ENCODE peak calls at places on chromosome X, in nine cellular contexts. W is tibial artery, T is A549, C is astrocyte, L is IMR-90, S is adrenal gland, P is transverse colon, K is dorsolateral prefrontal cortex, Q is Panc1. M is an unnamed sample.

GRCh38 chrX:121562616-121563015 is 515.2 kb downstream of the GLUD2 start:
- DNase-seq in W (no peak), T (no peak), C (no peak), L (no peak), S (no peak), P (no peak), K (no peak), Q (no peak), M (no peak)

GRCh38 chrX:139892512-139892911 is 40.3 kb downstream of the ATP11C start:
- DNase-seq in W (no peak), T (no peak), C (no peak), L (no peak), S (no peak), P (no peak), K (no peak), Q (no peak), M (no peak)

GRCh38 chrX:8504451-8504850 is 39.8 kb downstream of the VCX3B start:
- DNase-seq in W (no peak), T (peak), C (peak), L (peak), S (no peak), P (no peak), K (no peak), Q (no peak), M (no peak)

GRCh38 chrX:48025561-48025960 is 18.8 kb downstream of the SPACA5 start:
- DNase-seq in W (peak), T (peak), C (peak), L (peak), S (peak), P (peak), K (no peak), Q (no peak), M (peak)

GRCh38 chrX:129139837-129140679 is 383.2 kb downstream of the SMARCA1 start:
- DNase-seq in W (no peak), T (peak), C (peak), L (no peak), S (no peak), P (no peak), K (no peak), Q (no peak), M (no peak)

GRCh38 chrX:153907456-153907855 is 3.0 kb downstream of the AVPR2 start:
- DNase-seq in W (no peak), T (no peak), C (no peak), L (no peak), S (no peak), P (no peak), K (no peak), Q (no peak), M (no peak)

GRCh38 chrX:43899878-43900815 is 17.9 kb upstream of the MAOB start:
- DNase-seq in W (no peak), T (no peak), C (no peak), L (no peak), S (no peak), P (no peak), K (no peak), Q (no peak), M (no peak)

GRCh38 chrX:130393451-130394074 is 8.1 kb upstream of the GPR119 start:
- DNase-seq in W (peak), T (peak), C (peak), L (peak), S (peak), P (peak), K (peak), Q (peak), M (peak)

GRCh38 chrX:30626402-30626801 is 26.8 kb upstream of the GK start:
- DNase-seq in W (no peak), T (no peak), C (no peak), L (no peak), S (no peak), P (no peak), K (no peak), Q (no peak), M (no peak)
- H3K27ac ChIP-seq in W (no peak), T (no peak), C (no peak), L (no peak), S (no peak), P (no peak), K (no peak), Q (no peak), M (no peak)

GRCh38 chrX:25191403-25191802 is 175.6 kb upstream of the ARX start:
- DNase-seq in W (no peak), T (peak), C (no peak), L (no peak), S (no peak), P (no peak), K (no peak), Q (no peak), M (no peak)
- TF ChIP-seq CTCF in W (no peak), T (peak), C (no peak), L (no peak), S (no peak), P (no peak), K (no peak), Q (peak), M (no peak)

GRCh38 chrX:150506486-150506885 is 61.9 kb upstream of the MTM1 start:
- DNase-seq in W (no peak), T (no peak), C (no peak), L (no peak), S (no peak), P (no peak), K (no peak), Q (no peak), M (no peak)

GRCh38 chrX:150508018-150508417 is 60.4 kb upstream of the MTM1 start:
- DNase-seq in W (peak), T (no peak), C (no peak), L (no peak), S (peak), P (no peak), K (no peak), Q (no peak), M (no peak)

GRCh38 chrX:150507251-150507856 is 61.1 kb upstream of the MTM1 start:
- DNase-seq in W (peak), T (no peak), C (no peak), L (no peak), S (peak), P (peak), K (no peak), Q (no peak), M (peak)

GRCh38 chrX:150504399-150505186 is 63.8 kb upstream of the MTM1 start:
- DNase-seq in W (no peak), T (no peak), C (peak), L (peak), S (peak), P (no peak), K (peak), Q (no peak), M (no peak)

DNA sequence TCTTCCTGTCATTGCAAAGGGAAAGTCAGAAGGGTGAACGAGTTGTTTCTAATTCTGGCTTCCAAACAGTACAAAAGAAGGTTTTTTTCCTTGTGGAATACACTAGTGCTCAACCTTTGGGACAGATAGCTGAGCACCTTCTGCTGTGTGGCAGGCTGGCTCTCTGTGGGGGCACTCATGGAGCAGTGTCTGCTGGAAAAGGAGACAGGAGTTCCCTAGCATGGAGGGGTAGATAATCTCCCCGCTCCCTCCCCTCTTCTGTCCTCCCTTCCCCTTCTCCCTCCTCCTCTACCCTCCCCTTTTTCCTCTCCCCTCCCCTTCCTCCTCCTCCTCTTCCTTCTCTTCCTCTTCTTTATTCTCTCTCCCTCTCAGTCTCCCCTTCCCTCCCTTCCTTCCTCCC is 62.4 kb upstream of the MTM1 start:
- DNase-seq in W (no peak), T (no peak), C (no peak), L (no peak), S (no peak), P (no peak), K (no peak), Q (no peak), M (no peak)
- H3K27ac ChIP-seq in W (peak), T (no peak), C (no peak), L (no peak), S (no peak), P (no peak), K (no peak), Q (no peak), M (no peak)

DNA sequence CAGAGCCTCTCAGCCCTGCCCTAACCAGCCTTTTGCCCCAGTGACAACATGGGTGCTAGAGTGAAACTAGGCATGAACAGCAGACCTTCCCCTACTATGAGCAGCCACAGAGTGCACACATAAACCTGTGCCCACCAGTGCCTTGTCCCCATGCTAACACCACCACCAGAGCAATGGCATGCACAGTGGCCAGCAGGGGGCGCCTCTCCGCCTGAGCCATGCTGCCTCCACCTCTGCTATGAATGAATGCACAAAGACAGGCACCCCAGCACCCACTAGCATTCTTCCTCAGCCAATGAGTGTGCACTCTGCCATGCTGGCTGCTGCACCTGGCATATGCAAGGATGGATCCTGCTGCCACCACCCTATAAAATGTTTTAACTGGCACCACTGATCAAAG is 286.9 kb upstream of the FGF16 start:
- DNase-seq in W (no peak), T (peak), C (no peak), L (no peak), S (no peak), P (no peak), K (no peak), Q (no peak), M (no peak)
- TF ChIP-seq CTCF in W (peak), T (no peak), C (no peak), L (peak), S (no peak), P (no peak), K (no peak), Q (peak), M (no peak)

GRCh38 chrX:9829308-9830267 is 43.4 kb downstream of the SHROOM2 start:
- DNase-seq in W (no peak), T (peak), C (peak), L (peak), S (no peak), P (no peak), K (no peak), Q (no peak), M (no peak)
- H3K27ac ChIP-seq in W (no peak), T (no peak), C (no peak), L (no peak), S (no peak), P (no peak), K (no peak), Q (no peak), M (no peak)

GRCh38 chrX:112148397-112148796 is 65.8 kb upstream of the TRPC5 start:
- DNase-seq in W (no peak), T (no peak), C (no peak), L (no peak), S (no peak), P (no peak), K (no peak), Q (no peak), M (no peak)

GRCh38 chrX:112147206-112147605 is 64.6 kb upstream of the TRPC5 start:
- DNase-seq in W (no peak), T (peak), C (no peak), L (peak), S (peak), P (no peak), K (peak), Q (peak), M (no peak)
- TF ChIP-seq CTCF in W (no peak), T (peak), C (peak), L (peak), S (peak), P (no peak), K (peak), Q (peak), M (no peak)

DNA sequence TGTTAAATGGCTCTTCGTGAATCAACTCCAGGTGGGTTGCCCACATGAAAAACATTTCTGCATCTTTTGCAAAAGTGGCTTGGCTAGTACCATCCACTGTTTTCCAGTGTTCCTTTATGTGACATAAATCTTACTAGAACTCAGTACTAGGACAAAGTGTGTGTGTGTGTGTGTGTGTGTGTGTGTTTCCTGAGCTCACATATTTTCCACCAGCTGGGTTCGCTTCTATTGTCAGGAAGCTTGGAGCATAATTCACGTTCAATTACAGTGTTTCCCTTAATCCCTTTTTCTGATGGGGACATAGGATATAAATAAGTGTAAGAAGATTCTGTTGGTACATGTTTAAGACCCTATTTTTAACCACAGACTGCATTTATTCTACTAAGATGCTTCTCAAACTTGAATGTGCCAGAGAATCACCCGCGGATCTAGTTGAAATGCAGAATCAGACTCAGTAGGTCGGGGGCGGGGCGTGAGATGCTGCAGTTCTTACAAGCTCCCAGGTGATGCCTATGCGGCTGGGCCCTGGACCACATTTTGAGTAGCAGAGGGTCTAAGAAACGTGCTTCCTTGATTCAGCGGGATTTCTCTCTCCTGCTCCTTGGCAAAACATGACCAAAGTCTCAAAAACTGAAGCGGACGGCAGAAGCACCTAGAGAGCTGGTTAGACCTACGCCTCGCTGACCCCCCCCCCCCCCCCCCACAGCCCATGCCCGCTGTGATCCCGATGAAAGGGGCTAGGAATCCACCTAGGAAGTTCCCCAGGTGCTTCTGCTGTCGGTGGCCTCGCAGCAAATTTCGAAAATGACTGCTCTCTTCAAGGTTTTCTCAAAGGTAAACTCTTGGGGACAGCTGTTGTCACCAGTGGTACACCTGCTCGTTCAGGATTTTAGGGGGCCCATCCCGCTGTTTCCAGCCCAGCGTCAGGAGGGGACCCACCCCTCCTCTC is 823 bp downstream of the CD99L2 start:
- DNase-seq in W (peak), T (peak), C (peak), L (no peak), S (peak), P (peak), K (no peak), Q (no peak), M (no peak)
- H3K27ac ChIP-seq in W (peak), T (peak), C (peak), L (peak), S (no peak), P (peak), K (peak), Q (peak), M (peak)

GRCh38 chrX:16658284-16658683 is 8.3 kb downstream of the S100G start:
- DNase-seq in W (no peak), T (no peak), C (peak), L (peak), S (no peak), P (no peak), K (no peak), Q (no peak), M (no peak)
- TF ChIP-seq CTCF in W (no peak), T (no peak), C (no peak), L (no peak), S (no peak), P (no peak), K (no peak), Q (no peak), M (no peak)